ENCODE peak calls at places on chromosomes 2 and 18, in four cellular contexts. D, H, M and R are unnamed samples.

GRCh38 chr2:179995735-179996134 is 11.4 kb downstream of the CWC22 start:
- DNase-seq in H (no peak), M (no peak), D (no peak), R (no peak)

GRCh38 chr2:233059797-233060499 is at the start of gene INPP5D:
- DNase-seq in D (no peak), H (no peak), M (peak), R (peak)

GRCh38 chr2:191866675-191867506 is 20.0 kb upstream of the CAVIN2 start:
- DNase-seq in D (peak), M (no peak), H (peak), R (no peak)

GRCh38 chr18:42707080-42707479 is 408.4 kb downstream of the RIT2 start:
- DNase-seq in H (no peak), D (no peak), M (no peak), R (no peak)

GRCh38 chr2:108399479-108399878 is 21.7 kb downstream of the SULT1C4 start:
- DNase-seq in M (no peak), H (no peak), D (no peak), R (no peak)

GRCh38 chr2:195622966-195623365 is 34.1 kb upstream of the SLC39A10 start:
- DNase-seq in M (no peak), D (no peak), H (no peak), R (no peak)

GRCh38 chr2:72142743-72143440 is 4.8 kb downstream of the CYP26B1 start:
- DNase-seq in M (no peak), D (no peak), H (peak), R (no peak)

GRCh38 chr2:14632133-14632936 is at the start of gene LRATD1:
- DNase-seq in D (peak), H (peak), M (no peak), R (no peak)

GRCh38 chr2:224520064-224520463 is 65.1 kb downstream of the CUL3 start:
- DNase-seq in H (no peak), M (no peak), D (peak), R (no peak)

GRCh38 chr2:47767880-47768609 is 14.9 kb upstream of the MSH6 start:
- DNase-seq in D (peak), M (peak), H (peak), R (peak)

GRCh38 chr2:60961457-60961856 is 56.1 kb upstream of the PEX13 start:
- DNase-seq in M (no peak), D (peak), H (no peak), R (no peak)

GRCh38 chr2:142082363-142082762 is 48.5 kb downstream of the LRP1B start:
- DNase-seq in H (no peak), M (no peak), D (no peak), R (no peak)

GRCh38 chr18:58051765-58052460 is 7.9 kb downstream of the NEDD4L start:
- DNase-seq in H (no peak), M (no peak), D (peak), R (no peak)

GRCh38 chr2:235688511-235689426 is 194.9 kb downstream of the AGAP1 start:
- DNase-seq in D (no peak), M (no peak), H (no peak), R (no peak)

GRCh38 chr18:1092228-1092627 is 187.6 kb downstream of the ADCYAP1 start:
- DNase-seq in M (no peak), H (no peak), D (no peak), R (no peak)

GRCh38 chr2:2849464-2850217 is 518.6 kb upstream of the MYT1L start:
- DNase-seq in D (no peak), M (no peak), H (no peak), R (no peak)

GRCh38 chr2:31216734-31217133 is 581 bp downstream of the CAPN14 start:
- DNase-seq in H (no peak), D (no peak), M (no peak), R (no peak)

GRCh38 chr18:80009661-80010550 is 21.5 kb upstream of the TXNL4A start:
- DNase-seq in D (peak), H (peak), M (no peak), R (no peak)

GRCh38 chr2:56185582-56186046 is 1.8 kb downstream of the CCDC85A start:
- DNase-seq in D (peak), H (no peak), M (no peak), R (no peak)

GRCh38 chr2:206614825-206615224 is 27.5 kb upstream of the FAM237A start:
- DNase-seq in D (peak), M (no peak), H (no peak), R (no peak)

GRCh38 chr2:37555457-37555856 is 116.0 kb downstream of the CDC42EP3 start:
- DNase-seq in M (no peak), H (no peak), D (no peak), R (no peak)

GRCh38 chr2:233982421-233983121 is 65.4 kb downstream of the TRPM8 start:
- DNase-seq in H (no peak), M (no peak), D (peak), R (no peak)

GRCh38 chr18:36534154-36534688 is 236.7 kb downstream of the FHOD3 start:
- DNase-seq in M (no peak), H (no peak), D (no peak), R (no peak)

GRCh38 chr2:122445003-122445402 is 689.6 kb downstream of the TSN start:
- DNase-seq in D (no peak), H (no peak), M (no peak), R (no peak)

GRCh38 chr2:160721089-160722040 is 227.8 kb upstream of the RBMS1 start:
- DNase-seq in D (peak), M (no peak), H (no peak), R (no peak)

GRCh38 chr2:48131503-48132293 is 225.4 kb upstream of the FBXO11 start:
- DNase-seq in M (peak), D (peak), H (no peak), R (no peak)

GRCh38 chr2:237818066-237818473 is 19.5 kb downstream of the RBM44 start:
- DNase-seq in H (no peak), D (peak), M (no peak), R (no peak)

GRCh38 chr2:139369423-139370409 is 589.5 kb upstream of the NXPH2 start:
- DNase-seq in M (no peak), D (no peak), H (no peak), R (no peak)

GRCh38 chr18:4511166-4511565 is 56.1 kb upstream of the DLGAP1 start:
- DNase-seq in D (no peak), H (no peak), M (no peak), R (no peak)

GRCh38 chr2:207225773-207226172 is 60.0 kb upstream of the KLF7 start:
- DNase-seq in M (no peak), H (no peak), D (no peak), R (no peak)

GRCh38 chr2:9099341-9099751 is 95.9 kb upstream of the MBOAT2 start:
- DNase-seq in M (no peak), H (no peak), D (peak), R (no peak)